ENCODE peak calls at places on chromosomes 4 and X, in seven cellular contexts. D, Z, N, P, V, T and S are unnamed samples.

GRCh38 chrX:47080215-47080914 is 2.1 kb downstream of the RGN start:
- DNase-seq in D (no peak), Z (no peak), N (no peak), P (no peak), V (no peak), T (no peak), S (no peak)

GRCh38 chr4:20960291-20960690 is 260.0 kb downstream of the PACRGL start:
- DNase-seq in D (no peak), Z (no peak), N (no peak), P (no peak), V (no peak), T (no peak), S (no peak)

GRCh38 chr4:188246488-188246887 is 107.2 kb downstream of the TRIML1 start:
- DNase-seq in D (no peak), Z (no peak), N (no peak), P (no peak), V (no peak), T (no peak), S (peak; percentile 31)

GRCh38 chr4:186557061-186557460 is 1.7 kb upstream of the MTNR1A start:
- DNase-seq in D (no peak), Z (no peak), N (no peak), P (no peak), V (no peak), T (no peak), S (no peak)

GRCh38 chr4:5133201-5133600 is 81.9 kb downstream of the STK32B start:
- DNase-seq in D (no peak), Z (no peak), N (no peak), P (no peak), V (no peak), T (no peak), S (no peak)

GRCh38 chr4:94582517-94582916 is 130.8 kb downstream of the PDLIM5 start:
- DNase-seq in D (no peak), Z (no peak), N (no peak), P (no peak), V (no peak), T (no peak), S (no peak)

GRCh38 chr4:38068107-38068506 is 107.9 kb downstream of the PTTG2 start:
- DNase-seq in D (no peak), Z (no peak), N (no peak), P (no peak), V (no peak), T (no peak), S (no peak)

GRCh38 chrX:68761086-68761485 is 67.7 kb upstream of the EFNB1 start:
- DNase-seq in D (no peak), Z (no peak), N (no peak), P (no peak), V (no peak), T (no peak), S (no peak)

GRCh38 chrX:54921427-54922021 is 900 bp downstream of the TRO start:
- DNase-seq in D (peak; percentile 63), Z (peak; percentile 13), N (peak; percentile 49), P (peak; percentile 24), V (peak; percentile 58), T (peak; percentile 66), S (no peak)

GRCh38 chrX:97238632-97239031 is 354.9 kb downstream of the RPA4 start:
- DNase-seq in D (no peak), Z (no peak), N (no peak), P (no peak), V (no peak), T (no peak), S (peak; percentile 46)

GRCh38 chrX:13432376-13432775 is 112.5 kb upstream of the ATXN3L start:
- DNase-seq in D (peak; percentile 56), Z (peak; percentile 96), N (peak; percentile 35), P (no peak), V (peak; percentile 28), T (no peak), S (peak; percentile 84)

GRCh38 chr4:76605099-76605563 is 170.1 kb downstream of the SHROOM3 start:
- DNase-seq in D (no peak), Z (no peak), N (no peak), P (no peak), V (no peak), T (no peak), S (no peak)

GRCh38 chr4:85867281-85867680 is 392.3 kb downstream of the ARHGAP24 start:
- DNase-seq in D (no peak), Z (no peak), N (no peak), P (no peak), V (no peak), T (no peak), S (no peak)

GRCh38 chr4:68864438-68865177 is 48.8 kb downstream of the UGT2B10 start:
- DNase-seq in D (no peak), Z (no peak), N (no peak), P (no peak), V (peak; percentile 71), T (no peak), S (no peak)

GRCh38 chr4:184342167-184342856 is 124.6 kb upstream of the ENPP6 start:
- DNase-seq in D (no peak), Z (no peak), N (no peak), P (no peak), V (no peak), T (no peak), S (no peak)

GRCh38 chr4:177569443-177569842 is 127.2 kb upstream of the AGA start:
- DNase-seq in D (no peak), Z (no peak), N (no peak), P (no peak), V (no peak), T (no peak), S (peak; percentile 19)

GRCh38 chr4:18691431-18692200 is 670.1 kb upstream of the LCORL start:
- DNase-seq in D (peak; percentile 16), Z (no peak), N (no peak), P (no peak), V (no peak), T (no peak), S (no peak)

GRCh38 chr4:18698119-18698883 is 676.7 kb upstream of the LCORL start:
- DNase-seq in D (no peak), Z (no peak), N (no peak), P (no peak), V (no peak), T (no peak), S (no peak)

DNA sequence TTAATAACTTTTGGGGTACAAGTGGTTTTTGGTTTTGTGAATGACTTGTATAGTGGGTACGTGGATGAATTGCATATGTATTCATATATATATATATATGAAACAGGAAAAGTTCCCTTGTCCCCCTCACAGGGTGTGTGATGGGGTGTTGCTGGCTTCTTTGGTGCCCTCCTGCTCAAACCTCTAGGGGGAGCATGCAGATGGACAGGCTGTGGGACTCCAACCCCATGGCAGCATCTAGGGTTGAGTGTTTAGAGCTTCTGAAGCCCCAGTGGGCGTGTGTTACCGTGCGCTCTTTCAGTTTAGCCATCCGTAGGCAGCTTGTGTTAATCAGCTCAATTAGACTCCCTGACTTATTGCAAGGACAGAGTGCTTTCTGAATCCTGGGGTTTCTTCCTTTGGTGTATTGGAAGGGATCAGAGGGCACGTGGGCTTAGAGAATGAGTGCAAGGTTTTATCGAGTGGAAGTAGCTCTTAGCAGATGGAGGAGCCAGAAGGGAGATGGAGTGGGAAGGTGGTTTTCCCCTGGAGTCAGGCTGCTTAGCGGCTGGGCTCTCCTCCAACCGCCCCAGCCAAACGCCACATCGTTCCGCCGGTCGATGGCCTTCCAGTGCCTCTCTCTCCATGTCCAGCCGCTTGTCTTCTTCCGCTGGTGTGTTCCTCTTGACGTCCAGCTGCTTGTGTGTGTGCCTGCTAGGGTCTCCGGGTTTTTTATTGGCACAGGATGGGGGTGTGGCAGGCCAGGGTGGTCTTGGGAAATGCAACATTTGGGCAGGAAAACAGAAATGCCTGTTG is 674.4 kb upstream of the LCORL start:
- DNase-seq in D (no peak), Z (no peak), N (no peak), P (no peak), V (no peak), T (no peak), S (no peak)
- TF ChIP-seq CTCF in D (no peak), Z (peak; percentile 26), N (no peak), P (no peak), V (no peak), T (no peak), S (no peak)

DNA sequence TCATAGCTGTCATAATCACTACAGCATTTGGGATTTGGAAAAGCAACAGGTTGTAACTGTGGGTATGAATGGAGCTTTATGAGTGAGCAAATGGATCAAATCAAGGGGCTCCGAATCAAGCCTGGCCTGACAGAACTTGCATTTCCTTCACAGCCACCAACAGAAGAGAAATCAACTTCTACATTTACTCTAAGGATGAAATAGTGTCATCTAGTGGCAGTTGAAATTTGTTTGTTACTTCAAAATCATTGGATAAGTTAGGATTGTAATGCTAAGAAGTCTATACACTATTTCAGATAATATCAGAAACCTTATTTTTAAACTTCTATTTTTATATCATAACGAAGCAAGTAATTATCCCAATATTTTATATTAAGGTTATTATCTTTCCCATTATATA is 10.7 kb upstream of the WDR17 start:
- DNase-seq in D (no peak), Z (no peak), N (no peak), P (no peak), V (no peak), T (no peak), S (no peak)
- TF ChIP-seq CTCF in D (no peak), Z (peak; percentile 16), N (peak; percentile 19), P (no peak), V (peak; percentile 47), T (no peak), S (peak; percentile 18)

GRCh38 chrX:72540318-72540717 is 32.3 kb downstream of the HDAC8 start:
- DNase-seq in D (no peak), Z (no peak), N (no peak), P (no peak), V (no peak), T (no peak), S (peak; percentile 14)
- TF ChIP-seq CTCF in D (no peak), Z (no peak), N (peak; percentile 44), P (no peak), V (peak; percentile 44), T (peak; percentile 57), S (peak; percentile 27)

GRCh38 chrX:119990995-119991787 is 47.6 kb upstream of the NKAP start:
- DNase-seq in D (no peak), Z (no peak), N (peak; percentile 13), P (no peak), V (no peak), T (no peak), S (no peak)

GRCh38 chrX:119986203-119986602 is 42.7 kb upstream of the NKAP start:
- DNase-seq in D (no peak), Z (no peak), N (no peak), P (no peak), V (no peak), T (no peak), S (no peak)

GRCh38 chrX:119984652-119985051 is 41.1 kb upstream of the NKAP start:
- DNase-seq in D (no peak), Z (no peak), N (no peak), P (no peak), V (peak; percentile 19), T (no peak), S (no peak)

GRCh38 chrX:119990409-119990994 is 47.0 kb upstream of the NKAP start:
- DNase-seq in D (no peak), Z (no peak), N (peak; percentile 13), P (no peak), V (peak; percentile 29), T (no peak), S (no peak)

DNA sequence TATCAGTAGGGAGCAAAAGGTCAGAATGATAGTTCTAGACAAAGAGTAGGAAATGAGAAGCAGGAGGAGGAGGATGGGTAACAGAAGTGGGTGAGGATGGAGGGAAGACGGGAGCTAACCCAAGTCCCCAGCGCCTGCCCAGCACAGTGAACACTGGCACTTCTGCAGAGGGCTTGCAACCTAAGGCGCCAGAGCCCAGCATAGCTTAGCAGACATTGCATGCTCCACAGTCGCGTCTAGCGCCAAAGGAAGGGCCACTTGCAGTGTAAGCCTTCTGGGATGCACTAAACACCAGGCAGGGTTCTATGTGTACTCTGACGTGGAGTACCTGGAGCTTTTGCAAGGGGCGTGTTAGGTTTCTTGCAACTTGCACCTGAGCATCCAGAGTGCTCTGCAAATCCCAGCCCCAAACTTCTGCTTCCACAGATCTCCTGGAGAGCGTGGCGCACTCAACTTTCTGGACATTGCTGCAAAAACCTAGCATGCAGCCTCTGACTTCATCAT is 46.4 kb upstream of the NKAP start:
- DNase-seq in D (no peak), Z (no peak), N (no peak), P (no peak), V (no peak), T (no peak), S (no peak)
- TF ChIP-seq CTCF in D (no peak), Z (no peak), N (no peak), P (no peak), V (no peak), T (no peak), S (no peak)